ENCODE peak calls at places on chromosomes 16 and 17, in six cellular contexts. One of them, this sample, is unnamed.

GRCh38 chr17:9009737-9010136 is 11.6 kb upstream of the NTN1 start:
- DNase-seq in astrocyte: no peak
- DNase-seq in HCT116: no peak
- DNase-seq in K562: no peak
- DNase-seq in neural progenitor cell: no peak
- DNase-seq in GM23338: no peak
- DNase-seq in this sample: no peak

GRCh38 chr17:27247071-27247957 is 46.6 kb upstream of the WSB1 start:
- DNase-seq in K562: no peak
- DNase-seq in HCT116: no peak
- DNase-seq in GM23338: no peak
- DNase-seq in astrocyte: peak
- DNase-seq in neural progenitor cell: no peak
- DNase-seq in this sample: peak

GRCh38 chr16:77540656-77541055 is 105.8 kb upstream of the ADAMTS18 start:
- DNase-seq in K562: no peak
- DNase-seq in astrocyte: peak
- DNase-seq in HCT116: no peak
- DNase-seq in neural progenitor cell: no peak
- DNase-seq in GM23338: no peak
- DNase-seq in this sample: peak

GRCh38 chr16:50928065-50928464 is 186.2 kb downstream of the CYLD start:
- DNase-seq in HCT116: no peak
- DNase-seq in astrocyte: no peak
- DNase-seq in GM23338: no peak
- DNase-seq in K562: no peak
- DNase-seq in neural progenitor cell: no peak
- DNase-seq in this sample: no peak

GRCh38 chr17:1647802-1648581 is 1.7 kb downstream of the RILP start:
- DNase-seq in neural progenitor cell: peak
- DNase-seq in astrocyte: no peak
- DNase-seq in GM23338: peak
- DNase-seq in HCT116: peak
- DNase-seq in K562: peak
- DNase-seq in this sample: peak

GRCh38 chr16:23282508-23282907 is 19.6 kb upstream of the SCNN1B start:
- DNase-seq in neural progenitor cell: peak
- DNase-seq in GM23338: no peak
- DNase-seq in astrocyte: no peak
- DNase-seq in K562: no peak
- DNase-seq in HCT116: no peak
- DNase-seq in this sample: peak

GRCh38 chr17:31548709-31549108 is 157.2 kb downstream of the RAB11FIP4 start:
- DNase-seq in neural progenitor cell: no peak
- DNase-seq in GM23338: no peak
- DNase-seq in HCT116: no peak
- DNase-seq in astrocyte: no peak
- DNase-seq in K562: peak
- DNase-seq in this sample: no peak

GRCh38 chr16:84471316-84471715 is 33.1 kb downstream of the MEAK7 start:
- DNase-seq in astrocyte: no peak
- DNase-seq in HCT116: no peak
- DNase-seq in K562: no peak
- DNase-seq in GM23338: no peak
- DNase-seq in neural progenitor cell: no peak
- DNase-seq in this sample: no peak

GRCh38 chr16:67773569-67774456 is 32.5 kb downstream of the RANBP10 start:
- DNase-seq in K562: peak
- DNase-seq in astrocyte: no peak
- DNase-seq in neural progenitor cell: no peak
- DNase-seq in GM23338: no peak
- DNase-seq in HCT116: no peak
- DNase-seq in this sample: no peak

GRCh38 chr17:31754239-31754945 is 104.7 kb downstream of the COPRS start:
- DNase-seq in neural progenitor cell: no peak
- DNase-seq in GM23338: no peak
- DNase-seq in K562: no peak
- DNase-seq in HCT116: peak
- DNase-seq in astrocyte: peak
- DNase-seq in this sample: peak

GRCh38 chr17:7557825-7558543 is 566 bp upstream of the TNFSF13 start:
- DNase-seq in astrocyte: peak
- DNase-seq in K562: no peak
- DNase-seq in GM23338: peak
- DNase-seq in neural progenitor cell: peak
- DNase-seq in HCT116: no peak
- DNase-seq in this sample: peak

GRCh38 chr16:66568355-66568754 is 2.1 kb downstream of the CMTM1 start:
- DNase-seq in astrocyte: no peak
- DNase-seq in HCT116: no peak
- DNase-seq in GM23338: no peak
- DNase-seq in neural progenitor cell: no peak
- DNase-seq in K562: no peak
- DNase-seq in this sample: peak

GRCh38 chr16:22948058-22948602 is 134.2 kb downstream of the HS3ST2 start:
- DNase-seq in HCT116: no peak
- DNase-seq in neural progenitor cell: no peak
- DNase-seq in astrocyte: no peak
- DNase-seq in K562: no peak
- DNase-seq in GM23338: peak
- DNase-seq in this sample: peak

GRCh38 chr17:39903158-39903884 is 15.1 kb downstream of the GSDMB start:
- DNase-seq in neural progenitor cell: no peak
- DNase-seq in HCT116: no peak
- DNase-seq in astrocyte: no peak
- DNase-seq in K562: peak
- DNase-seq in GM23338: no peak
- DNase-seq in this sample: no peak

GRCh38 chr17:57088298-57088697 is 3.3 kb downstream of the AKAP1 start:
- DNase-seq in astrocyte: no peak
- DNase-seq in K562: no peak
- DNase-seq in HCT116: no peak
- DNase-seq in GM23338: no peak
- DNase-seq in neural progenitor cell: no peak
- DNase-seq in this sample: no peak

GRCh38 chr16:85447657-85448313 is 165.3 kb upstream of the GSE1 start:
- DNase-seq in GM23338: no peak
- DNase-seq in HCT116: no peak
- DNase-seq in astrocyte: no peak
- DNase-seq in K562: no peak
- DNase-seq in neural progenitor cell: no peak
- DNase-seq in this sample: no peak

GRCh38 chr16:5025171-5025632 is 8.5 kb downstream of the NAGPA start:
- DNase-seq in K562: peak
- DNase-seq in GM23338: peak
- DNase-seq in HCT116: no peak
- DNase-seq in neural progenitor cell: peak
- DNase-seq in astrocyte: no peak
- DNase-seq in this sample: peak

GRCh38 chr17:7716901-7717755 is at the start of gene DNAH2:
- DNase-seq in HCT116: peak
- DNase-seq in K562: peak
- DNase-seq in neural progenitor cell: peak
- DNase-seq in astrocyte: peak
- DNase-seq in GM23338: peak
- DNase-seq in this sample: peak

GRCh38 chr16:87930456-87930855 is 5.9 kb downstream of the CA5A start:
- DNase-seq in astrocyte: no peak
- DNase-seq in HCT116: no peak
- DNase-seq in neural progenitor cell: no peak
- DNase-seq in K562: peak
- DNase-seq in GM23338: peak
- DNase-seq in this sample: peak

GRCh38 chr17:49217651-49218413 is 7.3 kb downstream of the ABI3 start:
- DNase-seq in GM23338: no peak
- DNase-seq in HCT116: no peak
- DNase-seq in astrocyte: no peak
- DNase-seq in K562: no peak
- DNase-seq in neural progenitor cell: no peak
- DNase-seq in this sample: no peak

GRCh38 chr17:80614320-80614719 is 69.7 kb downstream of the RPTOR start:
- DNase-seq in HCT116: no peak
- DNase-seq in astrocyte: no peak
- DNase-seq in GM23338: no peak
- DNase-seq in neural progenitor cell: no peak
- DNase-seq in K562: no peak
- DNase-seq in this sample: no peak

GRCh38 chr17:80612997-80613731 is 68.5 kb downstream of the RPTOR start:
- DNase-seq in astrocyte: no peak
- DNase-seq in K562: no peak
- DNase-seq in neural progenitor cell: no peak
- DNase-seq in HCT116: no peak
- DNase-seq in GM23338: no peak
- DNase-seq in this sample: no peak

GRCh38 chr17:80613732-80614071 is 69.1 kb downstream of the RPTOR start:
- DNase-seq in astrocyte: no peak
- DNase-seq in GM23338: no peak
- DNase-seq in K562: no peak
- DNase-seq in HCT116: no peak
- DNase-seq in neural progenitor cell: no peak
- DNase-seq in this sample: no peak

GRCh38 chr17:80609757-80610156 is 65.1 kb downstream of the RPTOR start:
- DNase-seq in HCT116: no peak
- DNase-seq in astrocyte: no peak
- DNase-seq in GM23338: no peak
- DNase-seq in K562: no peak
- DNase-seq in neural progenitor cell: no peak
- DNase-seq in this sample: no peak

DNA sequence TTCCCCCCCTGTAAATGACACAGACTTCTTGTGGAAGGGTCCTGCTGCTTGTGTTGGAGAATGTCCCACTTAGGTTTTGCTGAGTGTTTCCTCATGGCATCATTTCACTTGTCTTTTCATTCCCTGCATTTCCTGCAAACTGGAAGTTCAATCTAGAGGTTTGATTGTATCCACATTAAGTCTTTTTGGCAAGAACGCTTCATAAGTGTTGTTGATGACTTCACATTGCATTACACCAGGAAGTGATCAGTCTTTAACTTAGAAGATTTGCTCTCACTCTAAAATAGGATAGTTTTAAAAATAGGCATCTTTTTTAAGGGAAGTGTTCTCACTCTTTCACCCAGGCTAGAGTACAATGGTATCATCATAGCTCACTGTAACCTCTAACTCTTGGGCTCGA is 67.2 kb downstream of the RPTOR start:
- DNase-seq in GM23338: no peak
- DNase-seq in astrocyte: no peak
- DNase-seq in HCT116: no peak
- DNase-seq in K562: no peak
- DNase-seq in neural progenitor cell: no peak
- DNase-seq in this sample: no peak
- H3K4me2 ChIP-seq in GM23338: no peak
- H3K4me2 ChIP-seq in astrocyte: no peak
- H3K4me2 ChIP-seq in HCT116: no peak
- H3K4me2 ChIP-seq in K562: no peak
- H3K4me2 ChIP-seq in neural progenitor cell: no peak
- H3K4me2 ChIP-seq in this sample: no peak

GRCh38 chr17:46795379-46795952 is 23.0 kb downstream of the WNT3 start:
- DNase-seq in astrocyte: no peak
- DNase-seq in K562: peak
- DNase-seq in neural progenitor cell: no peak
- DNase-seq in GM23338: no peak
- DNase-seq in HCT116: peak
- DNase-seq in this sample: peak
- H3K4me2 ChIP-seq in astrocyte: peak
- H3K4me2 ChIP-seq in K562: peak
- H3K4me2 ChIP-seq in neural progenitor cell: no peak
- H3K4me2 ChIP-seq in GM23338: no peak
- H3K4me2 ChIP-seq in HCT116: peak
- H3K4me2 ChIP-seq in this sample: no peak

GRCh38 chr17:44191389-44191788 is 4.6 kb downstream of the TMUB2 start:
- DNase-seq in HCT116: no peak
- DNase-seq in GM23338: no peak
- DNase-seq in neural progenitor cell: no peak
- DNase-seq in astrocyte: no peak
- DNase-seq in K562: no peak
- DNase-seq in this sample: no peak

GRCh38 chr17:44187131-44187899 is 543 bp downstream of the TMUB2 start:
- DNase-seq in HCT116: no peak
- DNase-seq in GM23338: peak
- DNase-seq in neural progenitor cell: no peak
- DNase-seq in astrocyte: no peak
- DNase-seq in K562: no peak
- DNase-seq in this sample: peak

GRCh38 chr17:44190496-44190895 is 3.7 kb downstream of the TMUB2 start:
- DNase-seq in astrocyte: no peak
- DNase-seq in neural progenitor cell: no peak
- DNase-seq in K562: no peak
- DNase-seq in GM23338: no peak
- DNase-seq in HCT116: no peak
- DNase-seq in this sample: no peak

GRCh38 chr17:44186307-44187130 is at the start of gene TMUB2:
- DNase-seq in GM23338: peak
- DNase-seq in astrocyte: peak
- DNase-seq in K562: peak
- DNase-seq in neural progenitor cell: peak
- DNase-seq in HCT116: peak
- DNase-seq in this sample: peak

DNA sequence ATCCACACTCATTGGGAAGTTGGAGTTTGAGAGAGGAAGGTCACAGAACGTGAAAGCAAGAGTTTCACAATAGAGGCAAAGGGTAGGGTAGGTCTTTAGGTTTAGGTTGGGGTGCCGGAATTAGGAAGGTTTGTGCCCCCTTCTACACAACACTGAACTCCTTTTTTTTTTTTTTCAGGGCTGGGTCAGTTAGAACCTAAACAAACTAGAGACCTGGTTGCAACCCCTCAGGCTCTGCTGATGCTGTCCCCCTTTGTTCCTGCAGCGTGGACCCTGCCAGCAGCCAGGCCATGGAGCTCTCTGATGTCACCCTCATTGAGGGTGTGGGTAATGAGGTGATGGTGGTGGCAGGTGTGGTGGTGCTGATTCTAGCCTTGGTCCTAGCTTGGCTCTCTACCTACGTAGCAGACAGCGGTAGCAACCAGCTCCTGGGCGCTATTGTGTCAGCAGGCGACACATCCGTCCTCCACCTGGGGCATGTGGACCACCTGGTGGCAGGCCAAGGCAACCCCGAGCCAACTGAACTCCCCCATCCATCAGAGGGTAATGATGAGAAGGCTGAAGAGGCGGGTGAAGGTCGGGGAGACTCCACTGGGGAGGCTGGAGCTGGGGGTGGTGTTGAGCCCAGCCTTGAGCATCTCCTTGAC is 2.1 kb downstream of the TMUB2 start:
- DNase-seq in neural progenitor cell: no peak
- DNase-seq in K562: no peak
- DNase-seq in HCT116: no peak
- DNase-seq in GM23338: no peak
- DNase-seq in astrocyte: no peak
- DNase-seq in this sample: no peak
- H3K4me2 ChIP-seq in neural progenitor cell: no peak
- H3K4me2 ChIP-seq in K562: no peak
- H3K4me2 ChIP-seq in HCT116: peak
- H3K4me2 ChIP-seq in GM23338: no peak
- H3K4me2 ChIP-seq in astrocyte: peak
- H3K4me2 ChIP-seq in this sample: no peak

DNA sequence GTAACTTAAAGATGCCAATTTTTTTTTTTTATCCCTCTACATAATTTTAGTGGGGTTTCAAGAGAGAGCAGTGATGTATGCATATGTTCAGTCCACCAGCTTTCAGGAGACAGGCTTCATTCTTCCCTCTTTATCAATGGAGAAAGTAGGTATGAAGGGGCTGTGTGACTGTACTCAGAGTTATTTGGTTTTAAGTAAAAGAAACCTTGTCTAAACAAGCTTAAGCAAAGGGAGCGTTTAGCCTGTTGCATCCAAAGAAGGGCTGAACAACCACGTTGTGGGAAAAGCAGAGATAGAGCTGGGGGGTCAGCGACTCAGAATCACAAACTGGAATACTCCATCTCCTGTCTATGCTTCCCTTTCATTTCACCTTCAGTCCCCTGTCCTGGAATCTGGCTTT is 50.5 kb upstream of the HAS3 start:
- DNase-seq in neural progenitor cell: no peak
- DNase-seq in HCT116: no peak
- DNase-seq in GM23338: no peak
- DNase-seq in astrocyte: peak
- DNase-seq in K562: no peak
- DNase-seq in this sample: no peak
- H3K4me2 ChIP-seq in neural progenitor cell: no peak
- H3K4me2 ChIP-seq in HCT116: no peak
- H3K4me2 ChIP-seq in GM23338: no peak
- H3K4me2 ChIP-seq in astrocyte: no peak
- H3K4me2 ChIP-seq in K562: no peak
- H3K4me2 ChIP-seq in this sample: no peak